ENCODE peak calls at places on chromosomes 3 and 15, in five cellular contexts. J, Z, S, V and T are unnamed samples.
A peak's percentile ranks its signal among the peaks of the same experiment; 100 is the strongest.

GRCh38 chr15:69530234-69530633 is 77.6 kb downstream of the RPLP1 start:
- DNase-seq in V (no peak), S (no peak), Z (no peak), J (no peak), T (no peak)

GRCh38 chr15:100958326-100959065 is 39.3 kb downstream of the LRRK1 start:
- DNase-seq in J (no peak), S (no peak), V (peak; percentile 43), Z (peak; percentile 69), T (no peak)

GRCh38 chr3:73255609-73256029 is 194.2 kb downstream of the EBLN2 start:
- DNase-seq in S (no peak), J (no peak), V (peak; percentile 90), Z (peak; percentile 63), T (peak; percentile 3)

GRCh38 chr3:143120716-143121239 is 1.2 kb downstream of the CHST2 start:
- DNase-seq in J (no peak), V (peak; percentile 50), Z (peak; percentile 53), S (no peak), T (peak; percentile 45)

GRCh38 chr15:65979316-65979715 is 110.0 kb downstream of the RAB11A start:
- DNase-seq in Z (peak; percentile 28), J (peak; percentile 49), V (no peak), S (no peak), T (no peak)

GRCh38 chr3:127786358-127787070 is 35.8 kb downstream of the MGLL start:
- DNase-seq in S (no peak), J (no peak), V (no peak), Z (no peak), T (peak; percentile 9)

GRCh38 chr15:101609742-101610627 is 42.2 kb downstream of the TM2D3 start:
- DNase-seq in S (no peak), V (no peak), J (no peak), Z (no peak), T (no peak)

GRCh38 chr3:101513419-101513986 is 491 bp upstream of the SENP7 start:
- DNase-seq in Z (peak; percentile 65), J (no peak), S (no peak), V (no peak), T (no peak)